ENCODE peak calls at places on chromosomes 12 and 14, in seven cellular contexts. D is PC-3; R is activated CD4-positive, alpha-beta T cell treated with anti-CD3 and anti-CD28 coated beads, Interleukin-2, amount 10 ng/mL, durations not matched to agents 7 days and 5 days; Q is stimulated activated CD4-positive, alpha-beta T cell treated with anti-CD3 and anti-CD28 coated beads, Interleukin-15, amount 100 ng/mL, for 1 hour; B is prostate gland; C is HuH-7.5; F is testis. N is an unnamed sample.

GRCh38 chr12:127130506-127131100 is 1136.4 kb upstream of the TMEM132C start:
- DNase-seq in Q (no peak), F (no peak), R (no peak), D (peak; percentile 30), C (no peak), B (no peak), N (no peak)

GRCh38 chr12:130438243-130438620 is 100.5 kb downstream of the PIWIL1 start:
- DNase-seq in C (no peak), F (no peak), R (no peak), Q (no peak), B (no peak), D (no peak), N (no peak)

GRCh38 chr12:123151679-123152454 is 977 bp upstream of the PITPNM2 start:
- DNase-seq in F (no peak), B (no peak), R (no peak), C (no peak), Q (no peak), D (no peak), N (no peak)

GRCh38 chr12:3704512-3705348 is 48.2 kb downstream of the CRACR2A start:
- DNase-seq in B (no peak), F (peak; percentile 29), D (no peak), R (no peak), Q (no peak), C (no peak), N (no peak)

GRCh38 chr14:104870368-104871144 is 5.5 kb downstream of the CEP170B start:
- DNase-seq in Q (peak; percentile 35), D (peak; percentile 20), R (peak; percentile 49), C (peak; percentile 86), B (no peak), F (no peak), N (no peak)

GRCh38 chr14:94823556-94824341 is 53.8 kb upstream of the GSC start:
- DNase-seq in R (no peak), D (no peak), C (peak; percentile 22), B (no peak), Q (no peak), F (no peak), N (no peak)

GRCh38 chr12:39605996-39606395 is 13.6 kb downstream of the ABCD2 start:
- DNase-seq in Q (no peak), R (no peak), B (no peak), C (no peak), F (no peak), D (peak; percentile 75), N (no peak)

GRCh38 chr12:6178981-6179761 is 21.0 kb upstream of the CD9 start:
- DNase-seq in F (no peak), D (no peak), Q (no peak), R (no peak), B (no peak), C (no peak), N (no peak)

GRCh38 chr14:22848391-22849164 is 12.2 kb downstream of the MMP14 start:
- DNase-seq in Q (no peak), C (no peak), F (peak; percentile 76), R (no peak), D (no peak), B (no peak), N (no peak)

GRCh38 chr12:64088431-64089349 is 133.4 kb downstream of the KICS2 start:
- DNase-seq in F (peak; percentile 89), B (peak; percentile 71), C (peak; percentile 14), D (peak; percentile 98), Q (no peak), R (no peak), N (peak; percentile 44)

GRCh38 chr12:119036878-119037493 is 55.6 kb downstream of the SRRM4 start:
- DNase-seq in F (peak; percentile 57), R (peak; percentile 28), B (no peak), D (peak; percentile 39), Q (no peak), C (no peak), N (peak; percentile 23)

GRCh38 chr14:59154383-59154782 is 34.1 kb upstream of the DAAM1 start:
- DNase-seq in C (no peak), B (no peak), D (no peak), Q (no peak), R (peak; percentile 19), F (no peak), N (no peak)

GRCh38 chr12:105476616-105477015 is 146.1 kb downstream of the C12orf75 start:
- DNase-seq in B (no peak), R (no peak), D (no peak), Q (no peak), C (no peak), F (no peak), N (no peak)

GRCh38 chr14:68548194-68549056 is 244.4 kb downstream of the ZFP36L1 start:
- DNase-seq in R (no peak), B (peak; percentile 84), D (peak; percentile 97), F (peak; percentile 96), C (no peak), Q (no peak), N (peak; percentile 87)

GRCh38 chr12:33439587-33440011 is at the start of gene SYT10:
- DNase-seq in D (no peak), R (no peak), Q (no peak), B (no peak), C (no peak), F (peak; percentile 30), N (no peak)

GRCh38 chr12:11228268-11228879 is 41.1 kb downstream of the PRB3 start:
- DNase-seq in F (peak; percentile 68), Q (peak; percentile 1), D (peak; percentile 68), C (peak; percentile 19), R (peak; percentile 35), B (peak; percentile 12), N (peak; percentile 60)

GRCh38 chr12:98893601-98894411 is 248.7 kb downstream of the APAF1 start:
- DNase-seq in F (no peak), Q (no peak), B (no peak), D (no peak), C (no peak), R (no peak), N (no peak)

GRCh38 chr14:75417674-75418073 is 10.1 kb upstream of the JDP2 start:
- DNase-seq in D (no peak), F (no peak), R (no peak), B (peak; percentile 47), C (no peak), Q (no peak), N (no peak)

GRCh38 chr12:111361717-111362576 is 6.9 kb downstream of the PHETA1 start:
- DNase-seq in Q (no peak), F (peak; percentile 63), C (no peak), D (no peak), R (no peak), B (no peak), N (no peak)

GRCh38 chr12:73181244-73181643 is 909.1 kb downstream of the TRHDE start:
- DNase-seq in F (no peak), C (no peak), B (no peak), Q (no peak), R (no peak), D (no peak), N (no peak)

GRCh38 chr14:93137864-93138263 is 22.1 kb upstream of the ITPK1 start:
- DNase-seq in C (no peak), R (no peak), Q (no peak), D (peak; percentile 28), B (peak; percentile 46), F (peak; percentile 62), N (no peak)

GRCh38 chr12:75783093-75783877 is 248.3 kb downstream of the PHLDA1 start:
- DNase-seq in B (no peak), F (peak; percentile 15), D (no peak), C (no peak), R (no peak), Q (no peak), N (no peak)

GRCh38 chr12:94269316-94269999 is 121.1 kb downstream of the PLXNC1 start:
- DNase-seq in F (no peak), R (no peak), Q (no peak), B (no peak), C (no peak), D (no peak), N (no peak)

GRCh38 chr14:57418999-57419398 is 28.6 kb downstream of the NAA30 start:
- DNase-seq in D (no peak), Q (no peak), B (no peak), C (no peak), R (no peak), F (no peak), N (no peak)

GRCh38 chr14:95111507-95112164 is 45.7 kb downstream of the DICER1 start:
- DNase-seq in R (no peak), B (no peak), Q (no peak), C (no peak), F (no peak), D (peak; percentile 42), N (no peak)

GRCh38 chr12:129186952-129187351 is 333.7 kb downstream of the GLT1D1 start:
- DNase-seq in D (peak; percentile 17), F (no peak), R (no peak), B (no peak), C (no peak), Q (no peak), N (no peak)

GRCh38 chr14:96574633-96575191 is 72.5 kb downstream of the PAPOLA start:
- DNase-seq in B (peak; percentile 34), D (peak; percentile 42), C (no peak), Q (no peak), F (no peak), R (no peak), N (no peak)

GRCh38 chr14:20857630-20858261 is 33.4 kb upstream of the RNASE3 start:
- DNase-seq in Q (peak; percentile 60), F (peak; percentile 88), B (peak; percentile 58), D (peak; percentile 68), R (peak; percentile 83), C (peak; percentile 42), N (peak; percentile 84)

GRCh38 chr12:414841-415240 is 13.4 kb downstream of the CCDC77 start:
- DNase-seq in D (no peak), B (no peak), Q (no peak), F (no peak), R (no peak), C (no peak), N (no peak)

GRCh38 chr12:6465467-6466183 is 4.9 kb downstream of the VAMP1 start:
- DNase-seq in F (peak; percentile 72), C (peak; percentile 78), R (peak; percentile 65), B (peak; percentile 63), Q (no peak), D (peak; percentile 71), N (peak; percentile 35)

GRCh38 chr12:55619352-55620138 is 17.1 kb upstream of the OR10P1 start:
- DNase-seq in C (peak; percentile 66), F (peak; percentile 63), B (peak; percentile 63), D (peak; percentile 99), R (peak; percentile 73), Q (no peak), N (peak; percentile 77)

GRCh38 chr12:113040722-113041168 is 15.8 kb upstream of the DTX1 start:
- DNase-seq in F (peak; percentile 26), Q (no peak), R (no peak), B (no peak), C (no peak), D (peak; percentile 92), N (no peak)